ENCODE peak calls at places on chromosomes 4 and X, in five cellular contexts. Q, A, M, T and H are unnamed samples.

GRCh38 chr4:42708625-42709024 is 51.7 kb upstream of the ATP8A1 start:
- DNase-seq in Q (no peak), M (no peak), A (no peak), T (no peak), H (no peak)

GRCh38 chr4:69485130-69485529 is 10.6 kb downstream of the UGT2B4 start:
- DNase-seq in A (no peak), T (no peak), M (peak), Q (no peak), H (no peak)

GRCh38 chr4:15778742-15779231 is 659 bp downstream of the CD38 start:
- DNase-seq in T (peak), A (peak), Q (no peak), M (no peak), H (no peak)

GRCh38 chr4:14054391-14054790 is 426.9 kb upstream of the BOD1L1 start:
- DNase-seq in M (no peak), A (no peak), T (no peak), Q (no peak), H (no peak)

GRCh38 chr4:48127231-48127881 is 6.7 kb downstream of the TXK start:
- DNase-seq in Q (no peak), T (no peak), A (no peak), M (no peak), H (no peak)

GRCh38 chrX:108036298-108036973 is 8.4 kb upstream of the VSIG1 start:
- DNase-seq in T (peak), M (peak), A (peak), Q (peak), H (no peak)

GRCh38 chr4:168574581-168575295 is 77.9 kb downstream of the PALLD start:
- DNase-seq in M (no peak), A (no peak), T (no peak), Q (no peak), H (no peak)

GRCh38 chr4:149983931-149984330 is 94.3 kb upstream of the DCLK2 start:
- DNase-seq in Q (no peak), T (no peak), M (no peak), A (no peak), H (no peak)

DNA sequence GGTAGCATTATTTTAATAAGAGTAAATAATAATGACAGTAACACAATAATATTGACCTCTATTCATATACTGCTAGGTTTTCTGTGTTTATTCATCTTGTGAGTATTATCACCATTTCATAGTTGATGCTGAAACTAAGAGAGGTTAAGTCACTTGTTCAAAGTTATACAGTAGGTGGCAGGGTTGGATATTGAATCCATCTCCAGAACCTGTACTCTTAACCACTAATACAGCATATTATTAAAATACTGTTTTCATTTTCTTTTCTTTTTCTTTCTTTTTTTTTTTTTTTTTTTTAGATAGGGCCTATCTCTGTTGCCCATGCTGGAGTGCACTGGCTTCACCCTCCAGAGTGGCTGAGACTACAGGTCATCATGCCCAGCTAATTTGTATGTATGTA is 7.1 kb upstream of the ELF2 start:
- DNase-seq in Q (no peak), T (peak), M (no peak), A (no peak), H (no peak)
- TF ChIP-seq MYC in Q (no peak), T (no peak), M (no peak), A (no peak), H (no peak)

GRCh38 chr4:26144526-26145167 is 176.2 kb upstream of the RBPJ start:
- DNase-seq in Q (no peak), M (no peak), T (no peak), A (no peak), H (no peak)

GRCh38 chr4:26139310-26139924 is 181.4 kb upstream of the RBPJ start:
- DNase-seq in M (no peak), T (no peak), A (no peak), Q (no peak), H (no peak)

GRCh38 chr4:26141101-26141830 is 179.5 kb upstream of the RBPJ start:
- DNase-seq in Q (no peak), T (no peak), M (no peak), A (no peak), H (no peak)

GRCh38 chr4:26140150-26140898 is 180.5 kb upstream of the RBPJ start:
- DNase-seq in Q (peak), T (peak), M (no peak), A (no peak), H (no peak)

GRCh38 chr4:26141916-26142638 is 178.7 kb upstream of the RBPJ start:
- DNase-seq in Q (no peak), A (no peak), T (peak), M (no peak), H (no peak)
- TF ChIP-seq MYC in Q (no peak), A (no peak), T (no peak), M (no peak), H (no peak)

GRCh38 chrX:102712967-102713677 is 874 bp downstream of the GPRASP2 start:
- DNase-seq in A (peak), Q (peak), M (no peak), T (no peak), H (no peak)
- TF ChIP-seq MYC in A (no peak), Q (no peak), M (no peak), T (no peak), H (no peak)

DNA sequence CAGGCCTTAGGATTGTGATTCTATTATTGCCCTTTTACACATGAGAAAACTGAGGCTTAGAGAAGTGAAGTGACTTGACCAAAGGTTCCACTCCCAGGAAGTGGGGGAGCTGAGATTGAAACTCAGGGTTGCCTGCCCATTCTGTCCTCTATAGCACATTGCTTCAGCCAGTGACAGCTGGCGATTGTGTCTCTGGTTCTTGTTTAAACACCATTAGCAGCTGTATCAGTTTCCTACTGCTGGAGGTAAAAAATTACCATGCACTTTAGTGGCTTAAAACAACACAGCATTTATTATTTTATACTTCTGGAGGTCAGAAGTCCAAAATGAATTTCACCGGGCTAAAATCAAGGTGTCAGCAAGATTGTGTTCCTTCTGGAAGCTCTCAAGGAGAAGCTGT is 205.8 kb upstream of the MAMLD1 start:
- DNase-seq in M (no peak), T (no peak), A (no peak), Q (no peak), H (no peak)
- TF ChIP-seq MYC in M (no peak), T (no peak), A (no peak), Q (no peak), H (no peak)

DNA sequence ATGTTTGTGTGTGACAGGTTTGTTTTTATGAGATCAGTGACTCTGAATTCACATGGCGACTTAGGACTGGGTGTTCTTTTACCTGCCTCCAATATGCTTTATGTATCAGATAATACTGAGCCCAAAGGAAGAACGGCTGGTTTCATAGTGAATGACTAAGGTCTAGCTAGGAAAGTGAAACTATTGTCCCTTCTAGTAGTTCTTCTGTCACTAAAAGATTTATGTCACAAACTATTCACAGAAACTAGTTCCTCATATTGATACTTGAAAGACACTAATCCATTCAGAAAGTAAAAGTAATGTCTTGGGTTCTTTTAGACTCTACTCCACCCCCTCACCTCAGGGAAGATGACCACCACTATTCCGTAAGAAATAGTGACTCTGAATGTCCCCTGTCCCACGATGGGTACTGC is 81.7 kb downstream of the EGF start:
- DNase-seq in Q (no peak), M (no peak), A (no peak), T (no peak), H (peak)
- TF ChIP-seq MYC in Q (no peak), M (no peak), A (no peak), T (no peak), H (no peak)